ENCODE peak calls at places on chromosome 14, in four cellular contexts. G is HEK293T; O is upper lobe of left lung; X is activated CD4-positive, alpha-beta T cell treated with anti-CD3 and anti-CD28 coated beads, Interleukin-2, amount 50 U/mL, for 24 hours. V is an unnamed sample.

GRCh38 chr14:93729993-93730392 is 58.3 kb downstream of the PRIMA1 start:
- DNase-seq in G (no peak), O (no peak), X (no peak), V (no peak)

GRCh38 chr14:102046337-102047278 is 40.2 kb downstream of the HSP90AA1 start:
- DNase-seq in G (peak), O (peak), X (no peak), V (no peak)

GRCh38 chr14:53226553-53226952 is 73.4 kb upstream of the DDHD1 start:
- DNase-seq in G (no peak), O (no peak), X (no peak), V (no peak)

GRCh38 chr14:64857979-64858740 is 21.5 kb downstream of the SPTB start:
- DNase-seq in G (no peak), O (no peak), X (no peak), V (no peak)

GRCh38 chr14:103803661-103804060 is 43.7 kb downstream of the PPP1R13B start:
- DNase-seq in G (no peak), O (no peak), X (no peak), V (no peak)

GRCh38 chr14:57987596-57988300 is 121.9 kb upstream of the SLC35F4 start:
- DNase-seq in G (no peak), O (no peak), X (no peak), V (peak)

GRCh38 chr14:25394356-25394755 is 344.4 kb upstream of the STXBP6 start:
- DNase-seq in G (no peak), O (no peak), X (no peak), V (no peak)

GRCh38 chr14:37093364-37093763 is 79.0 kb downstream of the SLC25A21 start:
- DNase-seq in G (no peak), O (no peak), X (no peak), V (no peak)

GRCh38 chr14:99217066-99217465 is 54.9 kb downstream of the BCL11B start:
- DNase-seq in G (no peak), O (no peak), X (no peak), V (no peak)

GRCh38 chr14:90580381-90581335 is 183.8 kb downstream of the CALM1 start:
- DNase-seq in G (no peak), O (no peak), X (no peak), V (no peak)

GRCh38 chr14:55094630-55095157 is 34.4 kb upstream of the LGALS3 start:
- DNase-seq in G (no peak), O (no peak), X (no peak), V (no peak)